ENCODE peak calls at places on chromosome 1, in four cellular contexts. O is fibroblast of pulmonary artery, V is WTC11, K is astrocyte of the spinal cord. Q is an unnamed sample.

GRCh38 chr1:206808615-206809014 is 36.3 kb upstream of the IL10 start:
- DNase-seq in O (peak; percentile 73), K (peak; percentile 39), V (no peak), Q (no peak)

GRCh38 chr1:185733818-185734709 is at the start of gene HMCN1:
- DNase-seq in O (peak; percentile 69), V (peak; percentile 90), K (peak; percentile 68), Q (no peak)

GRCh38 chr1:172719694-172720138 is 60.8 kb downstream of the FASLG start:
- DNase-seq in V (no peak), O (peak; percentile 78), K (peak; percentile 64), Q (no peak)

GRCh38 chr1:201552941-201553341 is 14.0 kb downstream of the NAV1 start:
- DNase-seq in V (no peak), K (peak; percentile 71), O (no peak), Q (no peak)

GRCh38 chr1:163069142-163069541 is at the start of gene RGS4:
- DNase-seq in V (peak; percentile 72), K (peak; percentile 98), O (peak; percentile 98), Q (peak; percentile 87)

GRCh38 chr1:113242481-113242880 is 147.8 kb upstream of the MAGI3 start:
- DNase-seq in V (no peak), O (no peak), K (no peak), Q (no peak)

GRCh38 chr1:220695426-220695825 is 5.3 kb downstream of the C1orf115 start:
- DNase-seq in V (no peak), O (no peak), K (no peak), Q (no peak)

GRCh38 chr1:108716437-108717230 is 3.9 kb downstream of the FNDC7 start:
- DNase-seq in K (no peak), V (no peak), O (no peak), Q (no peak)

GRCh38 chr1:108570128-108570527 is 10.2 kb downstream of the EEIG2 start:
- DNase-seq in V (no peak), K (no peak), O (peak; percentile 45), Q (no peak)

GRCh38 chr1:228750915-228751314 is 15.6 kb downstream of the RHOU start:
- DNase-seq in K (no peak), O (no peak), V (no peak), Q (no peak)

GRCh38 chr1:174996474-174996873 is 3.3 kb upstream of the CACYBP start:
- DNase-seq in K (peak; percentile 24), V (no peak), O (peak; percentile 51), Q (no peak)

GRCh38 chr1:166165661-166166399 is 971 bp downstream of the FAM78B start:
- DNase-seq in K (peak; percentile 49), O (peak; percentile 4), V (peak; percentile 19), Q (no peak)

GRCh38 chr1:208235983-208236761 is 8.0 kb downstream of the PLXNA2 start:
- DNase-seq in O (peak; percentile 86), K (peak; percentile 85), V (no peak), Q (no peak)

GRCh38 chr1:246753670-246754535 is 29.7 kb downstream of the SCCPDH start:
- DNase-seq in V (peak; percentile 89), K (peak; percentile 38), O (peak; percentile 72), Q (peak; percentile 24)

GRCh38 chr1:44406761-44407429 is 1.8 kb downstream of the RNF220 start:
- DNase-seq in K (no peak), V (peak; percentile 31), O (no peak), Q (no peak)

GRCh38 chr1:232968965-232969364 is 18.6 kb downstream of the NTPCR start:
- DNase-seq in K (peak; percentile 82), O (peak; percentile 55), V (no peak), Q (no peak)

GRCh38 chr1:156108664-156109241 is 5.8 kb upstream of the LMNA start:
- DNase-seq in V (no peak), O (no peak), K (no peak), Q (no peak)

GRCh38 chr1:170001266-170001665 is 73.2 kb downstream of the KIFAP3 start:
- DNase-seq in O (no peak), K (no peak), V (no peak), Q (no peak)

GRCh38 chr1:231929311-231929710 is 302.7 kb downstream of the DISC1 start:
- DNase-seq in O (peak; percentile 75), V (no peak), K (peak; percentile 86), Q (no peak)

GRCh38 chr1:111776397-111776796 is 20.7 kb downstream of the DDX20 start:
- DNase-seq in O (peak; percentile 9), V (no peak), K (no peak), Q (no peak)

GRCh38 chr1:218347316-218347712 is 2.2 kb downstream of the TGFB2 start:
- DNase-seq in O (peak; percentile 60), V (peak; percentile 37), K (peak; percentile 65), Q (no peak)

GRCh38 chr1:208265127-208265469 is 20.9 kb upstream of the PLXNA2 start:
- DNase-seq in K (no peak), O (no peak), V (no peak), Q (no peak)

GRCh38 chr1:59669752-59670312 is 144.9 kb upstream of the HOOK1 start:
- DNase-seq in O (peak; percentile 49), K (peak; percentile 87), V (peak; percentile 41), Q (no peak)

GRCh38 chr1:17594690-17595601 is 55.4 kb downstream of the ARHGEF10L start:
- DNase-seq in K (no peak), O (peak; percentile 40), V (no peak), Q (no peak)

GRCh38 chr1:70146488-70146887 is 58.9 kb downstream of the LRRC40 start:
- DNase-seq in K (peak; percentile 25), O (no peak), V (no peak), Q (no peak)

GRCh38 chr1:40829631-40830245 is 32.4 kb downstream of the CITED4 start:
- DNase-seq in K (no peak), O (no peak), V (no peak), Q (no peak)

GRCh38 chr1:151294748-151295462 is 12.8 kb downstream of the ZNF687 start:
- DNase-seq in K (no peak), V (no peak), O (no peak), Q (no peak)

GRCh38 chr1:172135076-172135672 is 285.3 kb upstream of the C1orf105 start:
- DNase-seq in O (peak; percentile 43), V (peak; percentile 18), K (no peak), Q (no peak)

GRCh38 chr1:29415156-29415830 is 179.0 kb downstream of the PTPRU start:
- DNase-seq in O (no peak), V (peak; percentile 33), K (no peak), Q (no peak)

GRCh38 chr1:178940022-178940765 is 69.3 kb upstream of the ANGPTL1 start:
- DNase-seq in V (no peak), O (peak; percentile 61), K (peak; percentile 72), Q (no peak)

GRCh38 chr1:180887841-180888240 is 24.9 kb upstream of the KIAA1614 start:
- DNase-seq in O (no peak), K (no peak), V (no peak), Q (no peak)

GRCh38 chr1:180892272-180892671 is 20.4 kb upstream of the KIAA1614 start:
- DNase-seq in K (no peak), V (no peak), O (no peak), Q (no peak)

GRCh38 chr1:180886338-180886737 is 26.4 kb upstream of the KIAA1614 start:
- DNase-seq in K (no peak), V (no peak), O (no peak), Q (no peak)

GRCh38 chr1:180888870-180889269 is 23.8 kb upstream of the KIAA1614 start:
- DNase-seq in V (no peak), O (no peak), K (no peak), Q (no peak)

DNA sequence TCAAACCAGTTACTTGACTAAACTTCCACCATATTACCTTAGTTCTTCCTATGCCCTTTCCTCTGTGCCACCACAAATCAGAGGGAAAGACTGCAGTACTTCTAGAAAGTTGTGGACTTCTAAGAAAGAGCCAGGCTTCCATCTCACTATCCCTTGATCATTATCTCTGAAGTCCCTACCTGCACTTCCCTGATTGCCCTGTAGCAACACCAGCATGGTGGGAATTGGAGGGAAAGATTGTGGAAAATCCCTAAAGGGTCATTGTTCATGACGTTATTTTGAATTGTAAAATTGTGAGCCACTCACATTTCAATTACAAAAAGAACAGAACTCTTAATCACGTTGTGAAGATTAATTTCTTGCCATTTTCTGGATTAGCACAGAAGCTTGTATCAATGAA is 23.4 kb upstream of the KIAA1614 start:
- DNase-seq in V (no peak), O (no peak), K (no peak), Q (no peak)
- TF ChIP-seq CTCF in V (no peak), O (no peak), K (no peak), Q (no peak)

GRCh38 chr1:55860816-55861519 is 645.8 kb upstream of the USP24 start:
- DNase-seq in O (peak; percentile 88), K (no peak), V (peak; percentile 25), Q (no peak)
- TF ChIP-seq CTCF in O (peak; percentile 0), K (no peak), V (no peak), Q (no peak)

DNA sequence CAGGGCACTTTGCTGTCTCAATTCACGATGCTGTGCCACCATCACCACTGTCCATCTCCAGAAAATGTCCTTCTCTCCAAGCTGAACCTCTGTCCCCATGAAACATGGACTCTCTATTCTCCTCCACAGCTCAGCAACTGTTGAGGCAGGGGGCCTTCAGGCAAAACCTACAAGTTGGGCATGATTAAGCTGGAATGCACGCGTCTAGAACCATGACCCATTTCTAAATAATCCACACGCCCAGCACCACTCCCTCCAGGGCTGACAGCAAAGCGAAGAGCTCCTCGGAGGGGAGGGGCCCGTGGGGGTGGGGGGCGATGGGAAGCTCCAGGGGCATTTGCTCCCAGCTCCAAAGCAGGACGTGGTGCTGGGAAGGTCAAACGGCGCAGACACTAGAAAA is 3.3 kb upstream of the HES5 start:
- DNase-seq in O (no peak), K (no peak), V (no peak), Q (no peak)
- TF ChIP-seq CTCF in O (no peak), K (no peak), V (no peak), Q (no peak)

GRCh38 chr1:35112668-35113067 is 33.5 kb downstream of the ZMYM1 start:
- DNase-seq in V (no peak), K (no peak), O (peak; percentile 31), Q (no peak)
- TF ChIP-seq CTCF in V (no peak), K (no peak), O (peak; percentile 32), Q (no peak)

DNA sequence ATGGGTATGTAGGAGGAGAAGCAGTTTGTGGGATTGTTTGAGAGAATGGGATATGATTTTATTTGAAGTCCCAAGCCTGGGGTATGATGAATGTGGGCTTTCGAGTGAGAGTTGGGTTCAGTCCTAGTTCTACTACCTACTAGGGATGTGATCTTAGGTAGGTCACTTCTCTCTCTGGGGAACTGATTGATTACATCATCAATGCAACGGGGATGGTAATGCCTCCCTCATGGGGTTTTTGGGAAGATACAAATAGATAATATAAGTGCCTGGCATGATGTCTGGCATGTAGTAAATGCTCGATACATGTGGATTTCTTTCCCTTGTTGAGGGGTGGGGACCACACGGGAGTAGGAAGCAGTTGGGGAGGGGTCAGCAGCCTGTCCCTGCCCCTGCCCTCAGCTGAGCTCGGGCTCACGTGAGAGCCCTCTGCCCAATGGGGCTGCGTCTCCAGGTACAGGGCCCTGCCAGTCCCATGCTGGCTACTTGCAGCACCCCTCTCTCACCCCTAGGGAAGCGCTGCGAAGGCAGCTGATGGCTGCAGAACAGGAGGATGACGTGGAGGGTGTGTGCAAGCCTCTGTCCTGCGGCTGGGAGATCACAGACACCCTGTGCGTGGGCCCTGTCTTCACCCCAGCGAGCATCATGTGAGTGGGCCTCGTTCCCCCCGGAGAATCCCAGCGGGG is 38.7 kb downstream of the AZIN2 start:
- DNase-seq in O (no peak), V (peak; percentile 69), K (no peak), Q (no peak)
- TF ChIP-seq CTCF in O (no peak), V (no peak), K (peak; percentile 12), Q (no peak)